ENCODE peak calls at places on chromosomes 12 and 14, in eight cellular contexts. R is IMR-90, A is lower lobe of right lung, Q is heart left ventricle, L is AG10803, B is neural progenitor cell, O is hepatocyte, P is body of pancreas. N is an unnamed sample.

GRCh38 chr12:31896514-31897039 is 62.6 kb upstream of the RESF1 start:
- DNase-seq in L (no peak), O (peak), P (no peak), B (no peak), A (no peak), Q (peak), R (peak), N (no peak)

GRCh38 chr14:48703728-48704467 is 882.3 kb downstream of the RPS29 start:
- DNase-seq in L (no peak), Q (peak), P (no peak), B (no peak), R (no peak), O (no peak), A (no peak), N (no peak)

GRCh38 chr14:50014809-50015208 is 101.6 kb downstream of the VCPKMT start:
- DNase-seq in A (no peak), Q (no peak), O (no peak), P (no peak), L (no peak), B (no peak), R (no peak), N (no peak)

GRCh38 chr14:65354715-65355114 is 57.8 kb upstream of the FUT8 start:
- DNase-seq in B (no peak), L (no peak), O (peak), P (peak), Q (no peak), A (no peak), R (no peak), N (no peak)

GRCh38 chr14:68608235-68608962 is 184.5 kb downstream of the ZFP36L1 start:
- DNase-seq in A (no peak), L (no peak), B (no peak), R (no peak), Q (peak), O (no peak), P (no peak), N (no peak)

GRCh38 chr14:34713681-34714319 is 593 bp downstream of the CFL2 start:
- DNase-seq in A (peak), Q (peak), L (peak), R (peak), B (peak), P (peak), O (peak), N (no peak)

GRCh38 chr14:37140176-37140575 is 32.2 kb downstream of the SLC25A21 start:
- DNase-seq in O (no peak), B (no peak), L (no peak), A (no peak), P (no peak), R (no peak), Q (no peak), N (no peak)

GRCh38 chr14:71321556-71322315 is 414.5 kb downstream of the PCNX1 start:
- DNase-seq in L (peak), R (peak), Q (no peak), B (peak), O (peak), P (peak), A (no peak), N (peak)

GRCh38 chr14:35808076-35808657 is 928 bp downstream of the RALGAPA1 start:
- DNase-seq in L (no peak), O (peak), P (peak), R (no peak), B (peak), Q (no peak), A (no peak), N (no peak)

GRCh38 chr12:115504241-115504941 is 773.1 kb downstream of the MED13L start:
- DNase-seq in P (no peak), O (no peak), A (no peak), Q (peak), B (no peak), R (no peak), L (no peak), N (no peak)

GRCh38 chr14:70784886-70785285 is 24.4 kb downstream of the MAP3K9 start:
- DNase-seq in A (no peak), O (no peak), L (no peak), B (no peak), R (no peak), Q (no peak), P (no peak), N (no peak)

GRCh38 chr12:109804820-109805761 is 28.1 kb downstream of the TRPV4 start:
- DNase-seq in Q (peak), O (peak), A (peak), L (peak), R (peak), P (peak), B (peak), N (peak)

GRCh38 chr12:105611340-105611739 is 280.8 kb downstream of the C12orf75 start:
- DNase-seq in A (no peak), P (no peak), B (no peak), L (no peak), Q (no peak), R (no peak), O (no peak), N (no peak)

GRCh38 chr14:32703246-32703645 is 235.4 kb upstream of the NPAS3 start:
- DNase-seq in Q (no peak), R (no peak), B (no peak), P (no peak), A (no peak), O (no peak), L (peak), N (peak)

GRCh38 chr12:85043829-85044228 is 7.7 kb downstream of the LRRIQ1 start:
- DNase-seq in P (no peak), A (no peak), R (no peak), L (no peak), Q (no peak), O (no peak), B (no peak), N (no peak)

GRCh38 chr12:70757830-70758493 is 120.7 kb upstream of the PTPRB start:
- DNase-seq in Q (no peak), A (no peak), L (no peak), O (no peak), R (no peak), B (peak), P (no peak), N (no peak)

GRCh38 chr12:107801150-107801549 is 26.6 kb downstream of the ASCL4 start:
- DNase-seq in A (no peak), B (no peak), L (peak), P (no peak), O (no peak), Q (no peak), R (peak), N (peak)

GRCh38 chr14:20684662-20685456 is 499 bp downstream of the RNASE4 start:
- DNase-seq in O (peak), L (peak), Q (peak), P (peak), B (peak), A (no peak), R (peak), N (no peak)

GRCh38 chr12:82708507-82708906 is 21.8 kb downstream of the TMTC2 start:
- DNase-seq in O (no peak), P (peak), R (no peak), A (no peak), L (peak), Q (no peak), B (peak), N (no peak)

GRCh38 chr14:85087201-85087600 is 442.7 kb upstream of the FLRT2 start:
- DNase-seq in L (peak), P (no peak), A (no peak), Q (no peak), R (peak), O (no peak), B (no peak), N (no peak)

GRCh38 chr14:93708800-93709199 is 79.5 kb downstream of the PRIMA1 start:
- DNase-seq in O (no peak), Q (no peak), R (no peak), P (no peak), A (no peak), L (no peak), B (no peak), N (no peak)

GRCh38 chr12:54249489-54249888 is 30.4 kb downstream of the CBX5 start:
- DNase-seq in Q (no peak), B (no peak), O (no peak), A (no peak), L (no peak), R (peak), P (no peak), N (no peak)

GRCh38 chr12:120856980-120857379 is 47.2 kb downstream of the SPPL3 start:
- DNase-seq in Q (no peak), L (peak), A (no peak), B (no peak), P (no peak), R (no peak), O (no peak), N (no peak)

GRCh38 chr14:74612346-74613021 is 447 bp upstream of the LTBP2 start:
- DNase-seq in P (peak), A (peak), O (peak), L (peak), R (peak), B (peak), Q (peak), N (no peak)

GRCh38 chr12:23290627-23291330 is 658.7 kb downstream of the SOX5 start:
- DNase-seq in B (no peak), R (no peak), Q (no peak), A (no peak), O (no peak), P (no peak), L (no peak), N (no peak)

GRCh38 chr12:47707905-47708543 is 2.2 kb upstream of the RPAP3 start:
- DNase-seq in B (no peak), P (no peak), L (no peak), A (no peak), Q (no peak), R (no peak), O (no peak), N (no peak)

GRCh38 chr12:69330475-69331473 is 17.4 kb upstream of the LYZ start:
- DNase-seq in Q (no peak), L (no peak), A (peak), P (peak), O (peak), B (peak), R (peak), N (no peak)

GRCh38 chr12:19234171-19234704 is 104.7 kb downstream of the PLEKHA5 start:
- DNase-seq in L (peak), O (no peak), R (peak), B (no peak), A (no peak), P (no peak), Q (no peak), N (no peak)

GRCh38 chr12:40691913-40692616 is at the start of gene CNTN1:
- DNase-seq in L (peak), B (peak), P (peak), O (peak), Q (peak), A (peak), R (peak), N (peak)

GRCh38 chr12:27969901-27970390 is 2.6 kb downstream of the PTHLH start:
- DNase-seq in Q (peak), P (peak), A (peak), B (peak), R (peak), O (peak), L (peak), N (no peak)
- H3K4me3 ChIP-seq in Q (peak), P (peak), A (peak), B (peak), R (peak), O (peak), L (peak), N (peak)

GRCh38 chr12:56633465-56634241 is 3.5 kb upstream of the BAZ2A start:
- DNase-seq in O (no peak), L (no peak), R (no peak), A (no peak), B (peak), Q (no peak), P (no peak), N (no peak)

GRCh38 chr12:56634837-56635538 is 4.9 kb upstream of the BAZ2A start:
- DNase-seq in A (peak), R (peak), L (peak), Q (peak), P (peak), B (peak), O (peak), N (peak)

GRCh38 chr12:56634242-56634836 is 4.2 kb upstream of the BAZ2A start:
- DNase-seq in L (no peak), A (peak), P (peak), Q (peak), O (peak), B (peak), R (no peak), N (no peak)

GRCh38 chr12:56631790-56632700 is 1.9 kb upstream of the BAZ2A start:
- DNase-seq in Q (peak), R (peak), A (peak), B (peak), P (peak), O (peak), L (no peak), N (no peak)

GRCh38 chr12:56632701-56633464 is 2.8 kb upstream of the BAZ2A start:
- DNase-seq in P (no peak), O (no peak), R (no peak), Q (no peak), L (no peak), A (no peak), B (peak), N (no peak)
- H3K4me3 ChIP-seq in P (no peak), O (no peak), R (no peak), Q (no peak), L (peak), A (peak), B (peak), N (peak)

GRCh38 chr12:104435765-104436164 is 21.0 kb upstream of the CHST11 start:
- DNase-seq in Q (no peak), L (no peak), R (no peak), P (no peak), A (no peak), B (no peak), O (no peak), N (no peak)
- H3K4me3 ChIP-seq in Q (no peak), L (no peak), R (no peak), P (no peak), A (no peak), B (no peak), O (no peak), N (no peak)

DNA sequence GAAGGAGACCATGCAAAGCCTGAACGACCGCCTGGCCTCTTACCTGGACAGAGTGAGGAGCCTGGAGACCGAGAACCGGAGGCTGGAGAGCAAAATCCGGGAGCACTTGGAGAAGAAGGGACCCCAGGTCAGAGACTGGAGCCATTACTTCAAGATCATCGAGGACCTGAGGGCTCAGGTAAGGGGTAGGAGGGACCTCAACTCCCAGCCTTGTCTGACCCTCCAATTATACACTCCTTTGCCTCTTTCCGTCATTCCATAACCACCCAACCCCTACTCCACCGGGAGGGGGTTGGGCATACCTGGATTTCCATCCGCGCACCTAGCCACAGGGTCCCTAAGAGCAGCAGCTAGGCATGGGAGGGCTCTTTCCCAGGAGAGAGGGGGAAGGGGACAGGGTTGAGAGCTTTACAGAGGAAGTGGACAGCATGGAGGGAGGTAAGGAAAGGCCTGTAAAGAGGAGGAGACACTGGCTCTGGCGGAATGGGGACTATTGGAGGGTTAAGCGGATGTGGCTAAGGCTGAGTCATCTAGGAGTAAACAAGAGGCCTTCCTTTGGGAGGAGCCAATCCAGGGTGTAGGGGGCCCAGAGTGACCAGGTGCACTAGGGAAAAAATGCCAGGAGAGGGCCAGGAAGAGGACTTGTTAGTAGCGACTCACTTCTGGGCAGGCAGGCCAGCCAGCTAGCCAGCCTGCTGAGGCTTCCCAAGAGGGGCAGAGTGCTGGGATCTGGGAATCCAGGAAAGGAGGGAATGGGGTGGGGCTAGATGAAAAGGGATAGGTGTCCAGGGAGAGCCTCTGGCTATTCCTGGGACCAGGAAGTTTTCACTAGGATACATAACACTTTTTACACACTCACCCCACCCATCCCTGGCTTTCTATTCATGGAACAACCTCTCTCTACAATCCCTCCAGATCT is 754 bp downstream of the KRT18 start:
- DNase-seq in P (peak), R (peak), L (peak), O (peak), A (peak), B (peak), Q (no peak), N (peak)
- H3K4me3 ChIP-seq in P (peak), R (peak), L (peak), O (peak), A (peak), B (peak), Q (peak), N (peak)

DNA sequence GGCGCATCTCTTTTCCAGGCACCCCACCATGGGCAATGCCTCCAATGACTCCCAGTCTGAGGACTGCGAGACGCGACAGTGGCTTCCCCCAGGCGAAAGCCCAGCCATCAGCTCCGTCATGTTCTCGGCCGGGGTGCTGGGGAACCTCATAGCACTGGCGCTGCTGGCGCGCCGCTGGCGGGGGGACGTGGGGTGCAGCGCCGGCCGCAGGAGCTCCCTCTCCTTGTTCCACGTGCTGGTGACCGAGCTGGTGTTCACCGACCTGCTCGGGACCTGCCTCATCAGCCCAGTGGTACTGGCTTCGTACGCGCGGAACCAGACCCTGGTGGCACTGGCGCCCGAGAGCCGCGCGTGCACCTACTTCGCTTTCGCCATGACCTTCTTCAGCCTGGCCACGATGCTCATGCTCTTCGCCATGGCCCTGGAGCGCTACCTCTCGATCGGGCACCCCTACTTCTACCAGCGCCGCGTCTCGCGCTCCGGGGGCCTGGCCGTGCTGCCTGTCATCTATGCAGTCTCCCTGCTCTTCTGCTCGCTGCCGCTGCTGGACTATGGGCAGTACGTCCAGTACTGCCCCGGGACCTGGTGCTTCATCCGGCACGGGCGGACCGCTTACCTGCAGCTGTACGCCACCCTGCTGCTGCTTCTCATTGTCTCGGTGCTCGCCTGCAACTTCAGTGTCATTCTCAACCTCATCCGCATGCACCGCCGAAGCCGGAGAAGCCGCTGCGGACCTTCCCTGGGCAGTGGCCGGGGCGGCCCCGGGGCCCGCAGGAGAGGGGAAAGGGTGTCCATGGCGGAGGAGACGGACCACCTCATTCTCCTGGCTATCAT is 626 bp downstream of the PTGER2 start:
- DNase-seq in O (peak), B (peak), Q (no peak), A (peak), L (peak), R (peak), P (peak), N (no peak)
- H3K4me3 ChIP-seq in O (peak), B (peak), Q (peak), A (peak), L (peak), R (peak), P (peak), N (peak)

DNA sequence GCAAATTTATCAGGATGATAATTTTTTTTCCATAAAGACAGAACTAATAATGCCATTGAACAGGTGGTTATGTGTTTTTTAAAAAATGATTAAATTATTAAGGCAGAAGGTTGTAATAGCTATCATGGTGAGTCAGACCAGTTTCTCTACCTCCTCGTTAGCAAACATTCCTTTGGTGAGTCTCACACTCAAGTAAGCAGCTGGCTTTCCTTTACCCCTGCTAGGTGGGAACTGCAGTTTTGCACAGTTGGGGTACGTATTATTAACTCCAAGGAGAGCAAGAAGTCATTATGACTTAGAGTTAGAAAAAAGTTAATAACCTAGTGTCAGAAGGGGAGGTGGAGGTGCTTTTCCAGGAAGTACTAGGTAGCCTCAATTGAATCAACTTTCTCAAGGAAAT is 165.3 kb downstream of the SNAPC1 start:
- DNase-seq in B (peak), R (peak), O (peak), A (no peak), Q (no peak), L (peak), P (no peak), N (peak)
- H3K4me3 ChIP-seq in B (no peak), R (peak), O (no peak), A (no peak), Q (no peak), L (no peak), P (no peak), N (no peak)